ENCODE peak calls at places on chromosomes 2 and 18, in five cellular contexts. T, J, L, B and A are unnamed samples.

GRCh38 chr2:170747921-170748320 is 22.3 kb upstream of the ERICH2 start:
- DNase-seq in T (no peak), J (peak; percentile 88), L (no peak), B (peak; percentile 66), A (no peak)

GRCh38 chr18:48153641-48154481 is 223.4 kb upstream of the SMAD2 start:
- DNase-seq in T (peak; percentile 52), J (peak; percentile 77), L (no peak), B (peak; percentile 89), A (no peak)

GRCh38 chr2:106197878-106198277 is 3.8 kb upstream of the UXS1 start:
- DNase-seq in T (no peak), J (peak; percentile 91), L (no peak), B (peak; percentile 94), A (no peak)

GRCh38 chr2:207311316-207312005 is 145.7 kb upstream of the KLF7 start:
- DNase-seq in T (peak; percentile 76), J (peak; percentile 100), L (no peak), B (peak; percentile 99), A (peak; percentile 52)

GRCh38 chr2:68997401-68997800 is 15.6 kb upstream of the ANTXR1 start:
- DNase-seq in T (no peak), J (no peak), L (no peak), B (peak; percentile 39), A (no peak)

GRCh38 chr2:233035426-233036161 is 3.1 kb downstream of the NEU2 start:
- DNase-seq in T (no peak), J (no peak), L (no peak), B (no peak), A (no peak)

GRCh38 chr2:21254170-21254965 is 130.6 kb downstream of the TDRD15 start:
- DNase-seq in T (no peak), J (no peak), L (no peak), B (no peak), A (no peak)

GRCh38 chr2:22355816-22356433 is 1029.1 kb upstream of the KLHL29 start:
- DNase-seq in T (peak; percentile 46), J (peak; percentile 5), L (no peak), B (no peak), A (peak; percentile 38)

GRCh38 chr18:51811883-51812282 is 528.1 kb upstream of the DCC start:
- DNase-seq in T (no peak), J (no peak), L (no peak), B (no peak), A (peak; percentile 76)

GRCh38 chr2:109736177-109736827 is 57.8 kb upstream of the RGPD5 start:
- DNase-seq in T (peak; percentile 35), J (peak; percentile 68), L (no peak), B (peak; percentile 66), A (peak; percentile 65)

GRCh38 chr2:108355907-108356734 is 21.6 kb upstream of the SULT1C4 start:
- DNase-seq in T (no peak), J (no peak), L (no peak), B (no peak), A (peak; percentile 21)

GRCh38 chr2:235088608-235089020 is 136.8 kb downstream of the SH3BP4 start:
- DNase-seq in T (no peak), J (no peak), L (no peak), B (no peak), A (no peak)

GRCh38 chr18:52903858-52904257 is 563.9 kb downstream of the DCC start:
- DNase-seq in T (peak; percentile 48), J (peak; percentile 3), L (no peak), B (no peak), A (peak; percentile 30)

GRCh38 chr2:120271952-120272351 is 19.3 kb downstream of the RALB start:
- DNase-seq in T (no peak), J (no peak), L (no peak), B (no peak), A (no peak)

GRCh38 chr2:67399144-67399543 is 2.0 kb downstream of the ETAA1 start:
- DNase-seq in T (no peak), J (no peak), L (no peak), B (no peak), A (no peak)

GRCh38 chr18:75811156-75811555 is 383.7 kb upstream of the SMIM21 start:
- DNase-seq in T (no peak), J (no peak), L (no peak), B (no peak), A (no peak)

GRCh38 chr2:105821428-105822125 is 76.9 kb downstream of the NCK2 start:
- DNase-seq in T (no peak), J (no peak), L (no peak), B (no peak), A (no peak)

GRCh38 chr18:71673954-71674353 is 870.2 kb downstream of the CBLN2 start:
- DNase-seq in T (no peak), J (no peak), L (no peak), B (no peak), A (no peak)

GRCh38 chr2:48699377-48699951 is 56.1 kb downstream of the LHCGR start:
- DNase-seq in T (no peak), J (peak; percentile 52), L (no peak), B (peak; percentile 51), A (no peak)

GRCh38 chr18:74534150-74534969 is at the start of gene CNDP1:
- DNase-seq in T (no peak), J (no peak), L (no peak), B (no peak), A (no peak)

GRCh38 chr2:113078350-113078839 is 10.6 kb downstream of the IL1F10 start:
- DNase-seq in T (peak; percentile 60), J (peak; percentile 61), L (no peak), B (no peak), A (no peak)
- TF ChIP-seq CTCF in T (no peak), J (no peak), L (no peak), B (no peak), A (no peak)

GRCh38 chr2:174334278-174334715 is 457 bp upstream of the SP9 start:
- DNase-seq in T (no peak), J (no peak), L (no peak), B (no peak), A (no peak)
- H3K4me3 ChIP-seq in T (no peak overlapping the region), J (no peak overlapping the region), L (no peak overlapping the region), B (no peak overlapping the region), A (no peak overlapping the region)

DNA sequence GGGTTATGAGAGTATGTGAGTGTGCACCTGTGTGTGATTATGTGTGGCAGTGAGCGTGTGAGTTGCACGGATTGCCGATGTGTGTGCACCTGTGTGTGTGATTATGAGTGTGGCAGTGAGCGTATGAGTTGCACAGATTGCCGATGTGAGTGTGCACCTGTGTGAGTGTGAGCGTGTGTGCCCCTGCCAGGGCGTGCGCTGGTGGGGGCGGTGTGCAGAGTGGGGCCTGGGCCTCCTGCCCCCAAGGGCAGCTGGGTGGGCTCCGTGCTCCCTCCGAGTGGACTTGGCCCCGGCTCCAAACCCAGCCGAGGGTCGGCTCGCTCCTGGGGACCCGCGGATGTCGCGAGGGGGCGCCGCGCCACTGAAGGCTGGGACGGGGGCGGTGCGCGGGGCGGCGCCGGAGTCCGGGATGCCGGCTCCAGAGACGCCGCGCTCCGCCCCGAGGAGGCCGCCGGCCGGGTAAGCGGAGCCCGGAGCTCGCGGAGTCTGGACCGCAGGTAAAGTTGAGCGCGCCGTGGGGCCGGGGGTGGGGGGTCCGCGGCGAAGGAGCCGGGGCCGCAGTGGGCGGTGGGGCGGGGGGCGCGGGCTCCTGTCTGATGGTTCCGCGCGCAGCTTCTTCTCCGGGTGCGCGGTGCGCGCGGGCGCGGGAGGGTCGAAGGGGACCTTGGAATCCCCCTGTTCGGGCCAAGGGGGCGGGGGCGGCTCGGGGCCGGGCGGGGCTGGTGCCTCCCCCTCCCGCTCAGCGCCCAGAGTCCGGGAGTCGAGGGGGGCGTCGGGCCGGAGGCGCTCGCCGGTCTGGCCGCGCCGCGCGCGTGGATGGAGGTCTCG is at the start of gene KCNG2:
- DNase-seq in T (no peak), J (peak; percentile 16), L (no peak), B (no peak), A (peak; percentile 5)
- TF ChIP-seq CTCF in T (no peak), J (no peak), L (no peak), B (peak; percentile 19), A (no peak)

DNA sequence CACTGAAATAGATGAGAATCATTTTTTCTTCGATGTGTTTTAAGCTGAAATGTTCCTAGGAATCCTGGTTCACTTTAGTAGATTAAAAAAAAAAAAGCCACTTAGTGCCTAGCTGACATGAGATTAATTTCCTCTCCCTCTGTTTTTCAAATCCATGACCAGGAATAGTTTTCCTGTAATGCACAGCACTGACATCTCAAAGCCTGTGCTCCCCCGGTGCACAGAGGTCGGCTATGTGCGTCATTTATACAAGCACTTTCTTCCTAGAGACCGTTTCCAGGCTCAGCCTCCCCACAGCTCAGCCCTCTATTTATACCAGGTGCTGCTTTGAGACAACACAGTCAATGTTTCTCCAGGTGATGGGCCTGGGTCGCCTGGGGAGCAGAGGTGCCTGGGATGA is 515.5 kb upstream of the HS6ST1 start:
- DNase-seq in T (no peak), J (no peak), L (no peak), B (no peak), A (no peak)
- H3K4me3 ChIP-seq in T (no peak overlapping the region), J (no peak overlapping the region), L (no peak overlapping the region), B (no peak overlapping the region), A (no peak overlapping the region)

DNA sequence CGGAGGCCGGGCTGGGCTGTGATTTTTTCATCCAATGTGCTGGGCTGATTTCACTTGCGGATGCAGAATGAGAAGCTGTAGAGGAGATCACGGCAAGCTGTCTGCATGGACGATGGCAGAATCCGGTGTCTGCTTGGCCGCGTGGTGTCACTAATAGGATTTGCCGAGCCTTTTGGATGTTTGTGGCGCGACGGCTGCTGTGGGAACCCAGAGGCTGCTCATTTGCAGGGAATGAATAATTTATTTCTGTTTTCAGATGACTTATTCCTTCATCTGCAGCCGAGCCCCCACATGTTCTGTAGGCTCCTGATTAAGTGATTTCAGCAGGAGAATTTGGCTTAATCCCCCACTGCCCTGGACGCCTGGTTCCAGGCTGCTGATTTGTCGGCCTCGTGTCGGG is 62.6 kb downstream of the ODC1 start:
- DNase-seq in T (no peak), J (no peak), L (no peak), B (no peak), A (no peak)
- TF ChIP-seq CTCF in T (no peak), J (no peak), L (no peak), B (no peak), A (no peak)